ENCODE peak calls at places on chromosomes 16 and 17, in four cellular contexts. B is heart left ventricle, T is transverse colon, L is K562. Z is an unnamed sample. For H3K4me1, the result is how much of the 10 kb centered on the place peaks cover.

GRCh38 chr17:40551874-40552768 is 13.2 kb downstream of the CCR7 start:
- DNase-seq in B (no peak), T (peak), L (no peak), Z (no peak)

GRCh38 chr17:66460558-66460957 is 158.1 kb downstream of the PRKCA start:
- DNase-seq in B (no peak), T (no peak), L (no peak), Z (no peak)

GRCh38 chr17:29347831-29348281 is 42.3 kb upstream of the TAOK1 start:
- DNase-seq in B (no peak), T (no peak), L (no peak), Z (no peak)

GRCh38 chr17:44781553-44782348 is 23.0 kb downstream of the ADAM11 start:
- DNase-seq in B (peak), T (no peak), L (no peak), Z (no peak)

GRCh38 chr16:1097156-1097555 is 1.1 kb upstream of the C1QTNF8 start:
- DNase-seq in B (no peak), T (no peak), L (no peak), Z (no peak)

GRCh38 chr17:27782791-27783206 is 17.5 kb downstream of the NOS2 start:
- DNase-seq in B (no peak), T (no peak), L (no peak), Z (no peak)

GRCh38 chr17:309361-309888 is 43.2 kb downstream of the RPH3AL start:
- DNase-seq in B (peak), T (no peak), L (peak), Z (no peak)

GRCh38 chr16:70738083-70738977 is 52.5 kb upstream of the MTSS2 start:
- DNase-seq in B (peak), T (peak), L (peak), Z (peak)

GRCh38 chr17:43702636-43703035 is 40.9 kb upstream of the MEOX1 start:
- DNase-seq in B (no peak), T (no peak), L (peak), Z (peak)

GRCh38 chr16:67652578-67653130 is 7.4 kb downstream of the ACD start:
- DNase-seq in B (no peak), T (no peak), L (peak), Z (peak)

GRCh38 chr16:20611350-20611902 is 35.3 kb upstream of the ACSM2B start:
- DNase-seq in B (peak), T (no peak), L (no peak), Z (no peak)

GRCh38 chr16:3099732-3100499 is 822 bp upstream of the ZSCAN10 start:
- DNase-seq in B (peak), T (peak), L (peak), Z (no peak)

GRCh38 chr16:46853713-46854443 is 22.9 kb upstream of the C16orf87 start:
- DNase-seq in B (peak), T (peak), L (peak), Z (peak)

GRCh38 chr16:31072540-31073072 is 1.4 kb downstream of the ZNF668 start:
- DNase-seq in B (no peak), T (peak), L (peak), Z (peak)

GRCh38 chr16:81513204-81514040 is 68.8 kb downstream of the CMIP start:
- DNase-seq in B (peak), T (no peak), L (no peak), Z (no peak)

GRCh38 chr17:75909812-75910274 is 5.2 kb upstream of the MRPL38 start:
- DNase-seq in B (no peak), T (no peak), L (no peak), Z (no peak)

GRCh38 chr17:54451051-54451450 is 449.6 kb upstream of the TOM1L1 start:
- DNase-seq in B (no peak), T (no peak), L (no peak), Z (no peak)

GRCh38 chr17:66466933-66467367 is 164.5 kb downstream of the PRKCA start:
- DNase-seq in B (no peak), T (peak), L (peak), Z (peak)

GRCh38 chr17:7095642-7096041 is 15.6 kb upstream of the CLEC10A start:
- DNase-seq in B (no peak), T (no peak), L (no peak), Z (no peak)

GRCh38 chr16:15464401-15465186 is 30.2 kb downstream of the BMERB1 start:
- DNase-seq in B (no peak), T (no peak), L (no peak), Z (no peak)

GRCh38 chr17:41369713-41370112 is at the start of gene KRT33B:
- DNase-seq in B (no peak), T (no peak), L (no peak), Z (no peak)

GRCh38 chr16:85659805-85660511 is 28.8 kb downstream of the GINS2 start:
- DNase-seq in B (peak), T (peak), L (peak), Z (peak)

GRCh38 chr16:6689643-6690042 is 643.0 kb upstream of the RBFOX1 start:
- DNase-seq in B (no peak), T (no peak), L (no peak), Z (no peak)

GRCh38 chr16:52491216-52491615 is 55.7 kb downstream of the TOX3 start:
- DNase-seq in B (no peak), T (no peak), L (no peak), Z (no peak)

GRCh38 chr17:64385187-64386083 is 5.2 kb downstream of the PECAM1 start:
- DNase-seq in B (peak), T (peak), L (peak), Z (peak)

GRCh38 chr17:76390003-76390421 is 5.6 kb downstream of the SPHK1 start:
- DNase-seq in B (no peak), T (no peak), L (no peak), Z (peak)

GRCh38 chr17:59287887-59288286 is 43.6 kb upstream of the YPEL2 start:
- DNase-seq in B (no peak), T (no peak), L (no peak), Z (no peak)

GRCh38 chr17:56096026-56096807 is 57.1 kb upstream of the ANKFN1 start:
- DNase-seq in B (no peak), T (no peak), L (no peak), Z (no peak)

GRCh38 chr17:80708497-80708896 is 163.9 kb downstream of the RPTOR start:
- DNase-seq in B (no peak), T (no peak), L (no peak), Z (no peak)

GRCh38 chr16:71476457-71476856 is 12.7 kb downstream of the ZNF19 start:
- DNase-seq in B (no peak), T (no peak), L (no peak), Z (no peak)

GRCh38 chr17:28926366-28926765 is 23.5 kb upstream of the DHRS13 start:
- DNase-seq in B (no peak), T (no peak), L (no peak), Z (no peak)

GRCh38 chr16:15672514-15673167 is 22.6 kb downstream of the NDE1 start:
- DNase-seq in B (peak), T (peak), L (no peak), Z (no peak)

GRCh38 chr16:82864332-82865040 is 237.7 kb downstream of the CDH13 start:
- DNase-seq in B (no peak), T (no peak), L (no peak), Z (no peak)

GRCh38 chr17:40021471-40021961 is 6.3 kb downstream of the CSF3 start:
- DNase-seq in B (peak), T (no peak), L (peak), Z (peak)

GRCh38 chr17:31686495-31686894 is 172.5 kb downstream of the COPRS start:
- DNase-seq in B (no peak), T (no peak), L (no peak), Z (peak)

GRCh38 chr16:14148569-14148968 is 77.5 kb downstream of the MRTFB start:
- DNase-seq in B (no peak), T (no peak), L (no peak), Z (no peak)

GRCh38 chr17:72667096-72668063 is 425.1 kb downstream of the SLC39A11 start:
- DNase-seq in B (no peak), T (no peak), L (no peak), Z (no peak)

GRCh38 chr16:73053379-73054130 is 5.6 kb upstream of the ZFHX3 start:
- DNase-seq in B (no peak), T (no peak), L (no peak), Z (no peak)

GRCh38 chr17:77958716-77959215 is 263 bp downstream of the TNRC6C start:
- DNase-seq in B (no peak), T (no peak), L (no peak), Z (no peak)

GRCh38 chr17:77959216-77959925 is 868 bp downstream of the TNRC6C start:
- DNase-seq in B (peak), T (peak), L (peak), Z (no peak)

GRCh38 chr17:77959926-77960521 is 1.5 kb downstream of the TNRC6C start:
- DNase-seq in B (no peak), T (no peak), L (no peak), Z (no peak)

GRCh38 chr17:77957215-77957868 is 1.2 kb upstream of the TNRC6C start:
- DNase-seq in B (no peak), T (no peak), L (no peak), Z (no peak)

DNA sequence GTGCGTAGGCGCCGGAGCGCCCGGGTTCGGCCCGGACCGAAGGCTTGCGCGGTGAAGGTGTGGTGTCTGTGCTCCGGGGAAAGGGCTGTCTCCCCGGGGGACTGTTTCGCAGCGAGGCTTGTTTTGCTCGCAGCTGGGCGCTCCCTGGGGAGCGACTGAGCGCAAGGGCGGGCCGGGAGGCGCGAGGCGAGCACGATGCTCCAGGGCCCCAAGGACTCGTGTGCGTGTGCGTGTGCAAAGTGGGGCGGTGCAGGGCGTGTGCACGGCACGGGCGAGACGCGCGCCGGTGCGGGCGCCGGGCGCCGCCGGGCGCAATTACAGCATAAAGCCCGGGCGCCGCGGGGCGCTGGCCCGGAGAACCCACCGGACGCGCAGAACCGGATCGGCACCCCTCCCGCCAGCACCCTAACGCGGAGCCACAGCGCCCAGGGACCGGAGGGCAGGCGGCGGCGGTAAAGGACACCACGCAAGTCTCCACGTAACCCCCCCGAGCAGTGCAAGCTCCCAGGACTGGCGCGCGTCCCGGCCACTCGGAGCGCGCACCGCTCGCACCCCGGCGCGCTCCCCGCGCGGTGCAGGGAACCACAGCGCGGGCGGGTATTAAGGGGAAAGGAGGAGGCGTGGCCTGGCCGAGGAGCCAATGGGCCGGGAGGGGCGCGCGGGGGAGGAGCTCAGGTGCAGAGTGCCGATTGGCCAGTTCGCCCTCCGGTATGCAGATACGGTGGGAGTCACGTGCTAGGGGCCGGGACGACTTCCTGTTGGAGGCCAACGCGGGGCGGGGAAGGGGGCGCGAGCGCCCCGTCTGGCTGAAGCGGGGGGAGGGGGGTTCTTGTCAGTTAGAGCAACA is at the start of gene TNRC6C:
- DNase-seq in B (peak), T (peak), L (peak), Z (peak)
- H3K27ac ChIP-seq in B (peak), T (peak), L (peak), Z (no peak)

GRCh38 chr17:8160224-8160577 is 2.5 kb downstream of the VAMP2 start:
- DNase-seq in B (no peak), T (no peak), L (no peak), Z (no peak)
- H3K4me1 ChIP-seq in B (half or more), T (half or more), L (half or more), Z (under half)

GRCh38 chr16:11102523-11102898 is 153.5 kb downstream of the SOCS1 start:
- DNase-seq in B (no peak), T (no peak), L (no peak), Z (no peak)

GRCh38 chr16:11107781-11108465 is 148.1 kb downstream of the SOCS1 start:
- DNase-seq in B (no peak), T (no peak), L (no peak), Z (no peak)

GRCh38 chr16:11106726-11107125 is 149.3 kb downstream of the SOCS1 start:
- DNase-seq in B (no peak), T (no peak), L (no peak), Z (no peak)

GRCh38 chr16:11104168-11105037 is 151.6 kb downstream of the SOCS1 start:
- DNase-seq in B (no peak), T (no peak), L (no peak), Z (no peak)

DNA sequence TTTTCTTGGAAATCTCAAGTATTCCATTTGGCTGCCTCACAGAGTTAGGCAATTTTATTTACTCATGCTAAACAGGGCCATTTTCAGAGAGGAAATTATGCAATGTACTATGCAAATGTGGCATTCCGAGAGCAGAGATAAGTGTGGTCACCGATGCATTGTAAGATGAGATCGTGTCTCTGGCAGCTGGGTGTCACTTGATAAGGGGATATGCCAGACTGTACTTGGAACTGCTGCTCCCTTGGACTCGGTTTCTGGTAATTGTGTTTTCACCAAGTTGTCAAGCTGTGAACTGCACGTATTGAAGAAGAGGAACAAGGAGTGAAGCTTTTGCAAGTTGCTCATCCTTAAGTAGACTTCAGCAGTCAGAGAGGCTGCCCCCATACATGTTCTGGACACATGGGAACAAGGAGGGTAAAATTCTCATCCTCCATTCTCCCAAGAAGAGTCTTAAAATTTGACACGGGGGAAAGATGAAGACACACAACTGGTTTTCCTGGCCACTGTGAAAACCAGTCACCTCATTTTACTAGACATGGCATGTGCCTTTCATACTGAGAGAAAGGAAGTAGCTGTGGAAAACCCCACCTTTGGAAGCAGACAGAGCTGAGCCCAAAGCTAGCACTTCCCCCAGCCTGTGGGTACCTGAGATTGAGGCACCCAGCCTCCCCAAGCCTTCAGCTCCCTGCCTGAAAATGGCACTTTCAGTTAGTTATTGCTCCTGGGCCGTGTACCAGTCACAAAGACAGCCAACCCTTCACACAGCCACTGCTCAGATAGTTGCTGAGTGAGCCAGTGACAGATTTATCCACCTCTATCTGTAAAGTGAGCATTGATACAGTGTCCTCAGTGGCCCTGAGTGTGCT is 150.7 kb downstream of the SOCS1 start:
- DNase-seq in B (no peak), T (peak), L (peak), Z (peak)
- H3K27ac ChIP-seq in B (no peak), T (peak), L (peak), Z (peak)

GRCh38 chr17:46125831-46126230 is 67.4 kb downstream of the KANSL1 start:
- DNase-seq in B (no peak), T (no peak), L (no peak), Z (no peak)

GRCh38 chr17:46126840-46127239 is 66.4 kb downstream of the KANSL1 start:
- DNase-seq in B (no peak), T (no peak), L (no peak), Z (no peak)

GRCh38 chr17:46127524-46127923 is 65.7 kb downstream of the KANSL1 start:
- DNase-seq in B (no peak), T (no peak), L (no peak), Z (no peak)

GRCh38 chr17:46128453-46128852 is 64.8 kb downstream of the KANSL1 start:
- DNase-seq in B (no peak), T (no peak), L (no peak), Z (no peak)

GRCh38 chr17:46129302-46129701 is 63.9 kb downstream of the KANSL1 start:
- DNase-seq in B (no peak), T (no peak), L (no peak), Z (no peak)
- H3K4me1 ChIP-seq in B (half or more), T (half or more), L (under half), Z (under half)

GRCh38 chr17:83092186-83092585 is 12.8 kb downstream of the METRNL start:
- DNase-seq in B (no peak), T (no peak), L (no peak), Z (no peak)
- H3K27ac ChIP-seq in B (peak), T (peak), L (no peak), Z (no peak)

Z was measured in SJCRH30.